ENCODE peak calls at places on chromosomes 16 and 17, in four cellular contexts. B, M, W and Y are unnamed samples.

GRCh38 chr16:17034477-17035252 is 436.1 kb downstream of the XYLT1 start:
- DNase-seq in B (no peak), M (no peak), W (no peak), Y (no peak)

GRCh38 chr16:80466024-80466986 is 74.5 kb upstream of the DYNLRB2 start:
- DNase-seq in B (no peak), M (no peak), W (peak), Y (peak)

GRCh38 chr17:75523647-75524046 is 1.9 kb upstream of the LLGL2 start:
- DNase-seq in B (no peak), M (no peak), W (no peak), Y (no peak)

GRCh38 chr17:82863646-82863940 is 23.8 kb upstream of the ZNF750 start:
- DNase-seq in B (no peak), M (no peak), W (no peak), Y (no peak)

GRCh38 chr17:69246726-69247375 is 18.2 kb upstream of the ABCA10 start:
- DNase-seq in B (no peak), M (peak), W (peak), Y (peak)

GRCh38 chr17:7141824-7142223 is 27.2 kb upstream of the ASGR2 start:
- DNase-seq in B (no peak), M (no peak), W (no peak), Y (no peak)

GRCh38 chr17:13650096-13650675 is 48.5 kb upstream of the HS3ST3A1 start:
- DNase-seq in B (no peak), M (peak), W (no peak), Y (no peak)

GRCh38 chr16:56647641-56648431 is 3.9 kb upstream of the MT1B start:
- DNase-seq in B (no peak), M (no peak), W (no peak), Y (no peak)

GRCh38 chr17:31527606-31528005 is 136.1 kb downstream of the RAB11FIP4 start:
- DNase-seq in B (no peak), M (no peak), W (no peak), Y (no peak)

GRCh38 chr16:86261379-86261778 is 248.9 kb upstream of the FOXF1 start:
- DNase-seq in B (no peak), M (no peak), W (peak), Y (peak)

GRCh38 chr16:2450535-2450934 is 9.4 kb upstream of the TEDC2 start:
- DNase-seq in B (no peak), M (no peak), W (no peak), Y (no peak)

GRCh38 chr17:2070241-2071023 is 15.5 kb downstream of the HIC1 start:
- DNase-seq in B (no peak), M (peak), W (no peak), Y (no peak)

GRCh38 chr17:77572065-77572601 is 386.4 kb upstream of the TNRC6C start:
- DNase-seq in B (no peak), M (no peak), W (no peak), Y (no peak)

GRCh38 chr17:77382966-77383612 is 242.3 kb downstream of the SEC14L1 start:
- DNase-seq in B (no peak), M (peak), W (no peak), Y (no peak)

GRCh38 chr17:17416007-17416399 is 60.8 kb upstream of the MED9 start:
- DNase-seq in B (peak), M (peak), W (peak), Y (peak)

GRCh38 chr17:72691601-72692000 is 400.9 kb downstream of the SLC39A11 start:
- DNase-seq in B (peak), M (peak), W (peak), Y (peak)

GRCh38 chr17:77879896-77880280 is 78.6 kb upstream of the TNRC6C start:
- DNase-seq in B (no peak), M (no peak), W (no peak), Y (no peak)

GRCh38 chr17:62187681-62188080 is 122.6 kb upstream of the MED13 start:
- DNase-seq in B (peak), M (peak), W (peak), Y (peak)

GRCh38 chr17:65523411-65523810 is 38.0 kb downstream of the AXIN2 start:
- DNase-seq in B (no peak), M (peak), W (no peak), Y (peak)

GRCh38 chr16:66933776-66934137 is 445 bp downstream of the CIAO2B start:
- DNase-seq in B (no peak), M (no peak), W (peak), Y (no peak)

GRCh38 chr17:29163563-29163962 is 16.6 kb downstream of the MYO18A start:
- DNase-seq in B (no peak), M (no peak), W (no peak), Y (no peak)

GRCh38 chr17:16352303-16352837 is 899 bp downstream of the CENPV start:
- DNase-seq in B (no peak), M (peak), W (peak), Y (peak)

GRCh38 chr17:44794699-44795413 is 35.2 kb downstream of the GJC1 start:
- DNase-seq in B (peak), M (peak), W (peak), Y (peak)

GRCh38 chr17:17435323-17435722 is 41.5 kb upstream of the MED9 start:
- DNase-seq in B (peak), M (peak), W (peak), Y (peak)

GRCh38 chr17:50469671-50470305 is 1.1 kb upstream of the CHAD start:
- DNase-seq in B (no peak), M (no peak), W (no peak), Y (no peak)

GRCh38 chr17:19331553-19332245 is 30.8 kb downstream of the B9D1 start:
- DNase-seq in B (no peak), M (no peak), W (no peak), Y (no peak)

GRCh38 chr16:57258910-57259475 is 13.9 kb downstream of the ARL2BP start:
- DNase-seq in B (no peak), M (no peak), W (no peak), Y (no peak)

GRCh38 chr17:66885417-66885816 is 50.5 kb downstream of the CACNG5 start:
- DNase-seq in B (no peak), M (no peak), W (no peak), Y (no peak)

GRCh38 chr16:50602531-50603205 is 54.5 kb downstream of the NKD1 start:
- DNase-seq in B (no peak), M (no peak), W (peak), Y (no peak)

GRCh38 chr17:78674595-78675315 is 97.6 kb upstream of the DNAH17 start:
- DNase-seq in B (no peak), M (no peak), W (no peak), Y (no peak)

GRCh38 chr17:69919789-69920188 is 155.2 kb upstream of the KCNJ16 start:
- DNase-seq in B (no peak), M (no peak), W (no peak), Y (no peak)

GRCh38 chr17:35612924-35613521 is 25.9 kb downstream of the AP2B1 start:
- DNase-seq in B (no peak), M (peak), W (peak), Y (peak)

GRCh38 chr16:27633721-27634120 is 83.8 kb downstream of the KATNIP start:
- DNase-seq in B (no peak), M (no peak), W (no peak), Y (no peak)

GRCh38 chr16:68450741-68451140 is 2.4 kb upstream of the SMPD3 start:
- DNase-seq in B (peak), M (peak), W (no peak), Y (no peak)

GRCh38 chr16:49727611-49728010 is 128.3 kb downstream of the ZNF423 start:
- DNase-seq in B (no peak), M (no peak), W (no peak), Y (no peak)

GRCh38 chr17:43530303-43531081 is 15.6 kb downstream of the ETV4 start:
- DNase-seq in B (no peak), M (peak), W (no peak), Y (peak)

GRCh38 chr16:87856796-87857228 is 12.5 kb downstream of the SLC7A5 start:
- DNase-seq in B (no peak), M (no peak), W (no peak), Y (no peak)

GRCh38 chr17:40582328-40582901 is 17.1 kb upstream of the CCR7 start:
- DNase-seq in B (no peak), M (no peak), W (peak), Y (peak)